ENCODE peak calls at places on chromosomes 4 and X, in nine cellular contexts. N, I, G, F, D, R, C, P and V are unnamed samples.

GRCh38 chr4:71029504-71029903 is 36.1 kb downstream of the DCK start:
- DNase-seq in D (no peak), N (no peak), I (no peak), P (no peak), G (no peak), C (no peak), R (no peak), F (no peak), V (no peak)

GRCh38 chr4:130395871-130396270 is 1299.9 kb downstream of the C4orf33 start:
- DNase-seq in R (no peak), F (no peak), P (peak; percentile 38), N (no peak), G (no peak), C (peak; percentile 84), D (peak; percentile 77), I (peak; percentile 86), V (no peak)

GRCh38 chr4:186104114-186104894 is at the start of gene FAM149A:
- DNase-seq in N (no peak), D (no peak), C (no peak), P (no peak), G (peak; percentile 24), R (no peak), F (peak; percentile 81), I (no peak), V (no peak)

GRCh38 chr4:10803944-10804343 is 119.4 kb upstream of the CLNK start:
- DNase-seq in F (no peak), R (no peak), G (no peak), I (peak; percentile 6), N (no peak), D (no peak), C (no peak), P (no peak), V (no peak)

GRCh38 chrX:102712967-102713677 is 874 bp downstream of the GPRASP2 start:
- DNase-seq in D (no peak), I (peak; percentile 52), C (peak; percentile 58), G (peak; percentile 77), N (no peak), R (peak; percentile 60), F (peak; percentile 88), P (no peak), V (no peak)

GRCh38 chr4:82398263-82398662 is 24.5 kb upstream of the HNRNPD start:
- DNase-seq in P (no peak), C (no peak), I (no peak), D (no peak), G (no peak), F (no peak), R (no peak), N (no peak), V (no peak)

GRCh38 chr4:681736-682451 is 7.1 kb downstream of the SLC49A3 start:
- DNase-seq in C (no peak), N (peak; percentile 75), G (peak; percentile 61), I (no peak), P (no peak), R (no peak), D (no peak), F (peak; percentile 77), V (peak; percentile 62)

GRCh38 chrX:118644378-118644777 is 83.0 kb upstream of the IL13RA1 start:
- DNase-seq in F (no peak), R (no peak), P (no peak), D (no peak), C (peak; percentile 59), N (no peak), G (no peak), I (peak; percentile 44), V (no peak)

GRCh38 chrX:20857746-20858145 is 516.5 kb upstream of the CNKSR2 start:
- DNase-seq in N (no peak), I (peak; percentile 55), P (no peak), G (no peak), C (no peak), D (no peak), R (no peak), F (peak; percentile 61), V (no peak)

DNA sequence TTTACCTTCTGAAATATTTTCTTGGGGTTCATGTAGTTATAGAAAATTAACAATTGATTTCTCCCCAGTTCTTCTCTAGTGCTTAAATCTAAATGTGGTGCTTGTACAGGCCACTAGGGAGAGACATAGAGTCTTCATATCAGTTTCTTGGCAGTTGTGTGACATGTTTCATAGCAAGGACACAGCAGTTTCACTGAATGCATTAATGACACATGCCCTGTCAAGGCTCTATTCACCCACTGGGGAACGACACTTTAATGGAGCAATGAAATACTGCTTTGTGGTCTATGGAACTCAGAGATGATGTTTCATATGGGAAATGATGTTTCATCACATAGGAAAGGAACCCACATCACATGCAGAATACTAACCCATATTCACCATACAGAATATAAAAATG is 2.8 kb downstream of the VEGFC start:
- DNase-seq in D (no peak), I (peak; percentile 92), C (peak; percentile 81), F (no peak), N (no peak), R (no peak), P (no peak), G (no peak), V (no peak)
- TF ChIP-seq CTCF in D (peak; percentile 59), I (peak; percentile 80), C (peak; percentile 60), F (no peak), N (peak; percentile 50), R (peak; percentile 23), P (peak; percentile 79), G (peak; percentile 58), V (no peak)

GRCh38 chrX:153689654-153690465 is 2.1 kb downstream of the SLC6A8 start:
- DNase-seq in F (peak; percentile 65), N (no peak), D (no peak), G (no peak), C (no peak), P (no peak), R (no peak), I (no peak), V (no peak)
- TF ChIP-seq CTCF in F (no peak), N (no peak), D (no peak), G (peak; percentile 26), C (no peak), P (no peak), R (no peak), I (peak; percentile 2), V (no peak)

DNA sequence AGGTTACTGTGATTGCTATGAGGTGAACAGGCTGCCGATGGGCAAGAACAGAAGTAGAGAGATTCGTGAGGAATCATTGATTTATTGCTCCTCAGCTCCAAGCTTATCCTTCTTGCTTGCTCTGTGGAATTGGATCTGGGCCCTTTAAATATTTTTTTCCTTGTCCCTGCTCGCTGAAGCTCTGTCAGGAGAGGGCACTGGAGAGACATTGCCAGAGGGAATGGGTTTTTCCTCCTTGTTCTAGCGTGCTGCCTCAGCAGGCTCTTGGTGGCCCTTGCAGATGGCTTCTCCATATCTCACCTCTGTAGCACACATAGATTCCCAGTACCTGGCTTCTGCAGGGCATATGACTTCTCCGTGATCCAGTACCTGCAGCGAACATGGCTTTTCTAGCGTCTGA is 67.4 kb downstream of the CNGA2 start:
- DNase-seq in P (no peak), D (no peak), N (no peak), F (no peak), R (no peak), G (no peak), I (peak; percentile 7), C (peak; percentile 8), V (no peak)
- TF ChIP-seq CTCF in P (peak; percentile 40), D (peak; percentile 23), N (no peak), F (no peak), R (no peak), G (no peak), I (peak; percentile 32), C (no peak), V (no peak)

DNA sequence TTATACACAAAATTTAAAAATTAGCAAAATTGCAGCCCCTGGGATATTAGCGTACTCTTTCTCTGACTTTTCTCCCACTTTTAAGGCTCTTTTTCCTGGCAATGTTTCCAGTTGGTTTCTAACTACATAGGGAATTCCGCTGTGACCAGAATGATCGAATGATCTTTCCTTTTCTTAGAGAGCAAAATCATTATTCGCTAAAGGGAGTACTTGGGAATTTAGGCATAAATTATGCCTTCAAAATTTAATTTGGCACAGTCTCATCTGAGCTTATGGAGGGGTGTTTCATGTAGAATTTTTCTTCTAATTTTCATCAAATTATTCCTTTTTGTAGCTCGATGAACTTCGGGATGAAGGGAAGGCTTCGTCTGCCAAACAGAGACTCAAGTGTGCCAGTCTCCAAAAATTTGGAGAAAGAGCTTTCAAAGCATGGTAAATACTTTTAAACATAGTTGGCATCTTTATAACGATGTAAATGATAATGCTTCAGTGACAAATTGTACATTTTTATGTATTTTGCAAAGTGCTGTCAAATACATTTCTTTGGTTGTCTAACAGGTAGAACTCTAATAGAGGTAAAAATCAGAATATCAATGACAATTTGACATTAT is 6.0 kb downstream of the ALB start:
- DNase-seq in F (no peak), N (no peak), D (no peak), C (no peak), G (no peak), I (no peak), P (no peak), R (no peak), V (no peak)
- TF ChIP-seq CTCF in F (no peak), N (no peak), D (no peak), C (no peak), G (no peak), I (no peak), P (no peak), R (no peak), V (no peak)

DNA sequence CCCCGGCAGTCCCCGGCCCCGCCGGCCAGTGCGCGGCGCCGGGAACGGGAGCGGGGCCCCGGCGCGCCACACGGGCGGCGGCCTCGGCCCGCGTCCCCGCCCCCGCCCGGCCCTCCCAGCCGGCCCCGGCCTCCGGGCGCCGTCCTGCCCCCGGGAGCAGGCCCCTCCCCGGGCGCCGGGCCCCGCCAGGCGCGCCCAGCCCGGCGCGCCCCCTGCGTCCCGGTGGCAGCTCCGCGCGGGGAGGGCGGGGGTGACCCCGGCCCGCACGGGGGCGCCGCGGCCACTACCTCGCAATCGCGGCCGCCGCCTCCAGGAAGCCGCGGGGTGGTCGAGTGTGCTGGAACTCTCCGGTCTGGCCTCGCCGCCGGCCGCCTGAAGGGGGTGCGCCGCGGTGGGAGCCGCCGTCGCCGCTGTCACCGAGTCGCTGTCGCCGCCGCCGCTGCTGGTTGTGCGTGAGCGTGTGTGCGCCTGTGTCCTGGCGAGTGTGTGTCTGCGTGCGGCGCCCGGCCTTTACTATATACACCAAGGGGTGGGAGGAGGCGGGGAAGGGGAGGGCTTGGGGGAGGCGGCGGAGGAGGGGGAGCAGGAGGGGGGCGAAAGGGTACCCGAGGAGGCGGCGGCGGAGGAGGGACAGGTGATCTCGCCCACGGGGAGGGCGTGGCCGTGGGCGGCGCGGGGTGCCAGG is at the start of gene RAI2:
- DNase-seq in R (peak; percentile 18), N (peak; percentile 61), G (peak; percentile 48), P (no peak), C (no peak), D (no peak), F (peak; percentile 72), I (no peak), V (peak; percentile 13)
- TF ChIP-seq CTCF in R (no peak), N (no peak), G (peak; percentile 30), P (no peak), C (no peak), D (no peak), F (no peak), I (no peak), V (no peak)

DNA sequence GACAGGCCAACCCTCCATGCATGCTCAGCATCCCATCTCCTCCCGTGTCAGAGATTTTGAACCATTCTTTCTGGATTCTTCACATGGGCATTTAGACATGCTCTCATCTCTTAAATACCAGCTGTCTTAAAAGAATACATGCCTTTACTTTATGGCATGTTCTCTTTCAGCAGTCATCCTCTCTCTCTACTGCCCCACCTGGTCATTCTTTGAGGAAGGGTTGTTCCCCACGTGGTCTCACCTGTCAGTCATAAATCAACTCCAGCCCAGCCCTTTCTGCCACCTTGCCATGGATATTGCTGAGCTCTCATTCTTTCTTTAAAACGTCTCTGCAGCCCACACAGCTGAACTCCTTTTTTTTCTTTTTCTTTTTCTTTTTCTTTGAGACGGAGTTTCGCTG is 111.3 kb downstream of the ARHGAP10 start:
- DNase-seq in F (no peak), I (no peak), G (no peak), R (no peak), P (no peak), C (no peak), N (no peak), D (no peak), V (no peak)
- TF ChIP-seq CTCF in F (no peak), I (no peak), G (no peak), R (no peak), P (peak; percentile 16), C (no peak), N (no peak), D (no peak), V (no peak)